ENCODE peak calls at places on chromosomes 12 and 14, in six cellular contexts. B is fibroblast of mammary gland; R is lung; T is activated T-helper 1 cell treated with anti-CD3 and anti-CD28 coated beads, Interleukin-2, amount 50 U/mL, for 16 hours; M is Right ventricle myocardium superior; U is left lung. D is an unnamed sample.

GRCh38 chr14:103854822-103855733 is 7.7 kb upstream of the PPP1R13B start:
- DNase-seq in B (no peak), R (peak; percentile 70), T (no peak), M (no peak), U (peak; percentile 65), D (peak; percentile 69)

GRCh38 chr12:64633940-64634337 is 23.6 kb downstream of the RASSF3 start:
- DNase-seq in B (peak; percentile 80), R (peak; percentile 60), T (no peak), M (peak; percentile 72), U (peak; percentile 70), D (no peak)

GRCh38 chr12:125105600-125105999 is 40.4 kb downstream of the AACS start:
- DNase-seq in B (no peak), R (no peak), T (no peak), M (no peak), U (no peak), D (no peak)

GRCh38 chr14:23727566-23728335 is 91.6 kb downstream of the DHRS2 start:
- DNase-seq in B (peak; percentile 43), R (no peak), T (no peak), M (no peak), U (no peak), D (peak; percentile 53)

GRCh38 chr12:69553626-69554248 is 31.5 kb upstream of the CCT2 start:
- DNase-seq in B (peak; percentile 72), R (peak; percentile 44), T (no peak), M (no peak), U (no peak), D (peak; percentile 74)

GRCh38 chr14:33528655-33529054 is 422.2 kb downstream of the EGLN3 start:
- DNase-seq in B (no peak), R (no peak), T (no peak), M (no peak), U (no peak), D (no peak)

GRCh38 chr12:90959538-90960139 is 4.7 kb upstream of the CCER1 start:
- DNase-seq in B (peak; percentile 62), R (no peak), T (no peak), M (no peak), U (no peak), D (peak; percentile 30)

GRCh38 chr12:1750300-1750699 is 59.4 kb downstream of the ADIPOR2 start:
- DNase-seq in B (no peak), R (no peak), T (no peak), M (no peak), U (no peak), D (no peak)

GRCh38 chr12:6943387-6943718 is 263 bp upstream of the RNU7-1 start:
- DNase-seq in B (peak; percentile 95), R (peak; percentile 87), T (peak; percentile 63), M (peak; percentile 80), U (peak; percentile 83), D (peak; percentile 87)

GRCh38 chr14:77139540-77140342 is 1.9 kb downstream of the ZDHHC22 start:
- DNase-seq in B (peak; percentile 8), R (no peak), T (peak; percentile 23), M (no peak), U (no peak), D (no peak)

GRCh38 chr14:24171422-24172260 is at the start of gene REC8:
- DNase-seq in B (peak; percentile 68), R (peak; percentile 91), T (peak; percentile 44), M (peak; percentile 79), U (peak; percentile 86), D (no peak)

GRCh38 chr12:111838353-111838752 is 3.7 kb upstream of the MAPKAPK5 start:
- DNase-seq in B (no peak), R (no peak), T (no peak), M (no peak), U (no peak), D (no peak)

D was measured in dermis microvascular lymphatic vessel endothelial cell.